ENCODE peak calls at places on chromosomes 13 and 19, in six cellular contexts. I, R, A, D, F and T are unnamed samples.

GRCh38 chr13:44140146-44140545 is 233.5 kb upstream of the SERP2 start:
- DNase-seq in I (no peak), R (no peak), A (no peak), D (no peak), F (no peak), T (no peak)

GRCh38 chr13:33285420-33286124 is at the start of gene STARD13:
- DNase-seq in I (peak), R (peak), A (peak), D (peak), F (peak), T (peak)

GRCh38 chr13:94061316-94061715 is 418.2 kb downstream of the DCT start:
- DNase-seq in I (no peak), R (peak), A (no peak), D (peak), F (no peak), T (no peak)

GRCh38 chr13:36875955-36876354 is 44.1 kb downstream of the SMAD9 start:
- DNase-seq in I (no peak), R (no peak), A (no peak), D (no peak), F (no peak), T (no peak)

GRCh38 chr19:14112809-14113385 is 4.7 kb downstream of the PRKACA start:
- DNase-seq in I (peak), R (no peak), A (no peak), D (no peak), F (no peak), T (no peak)

GRCh38 chr19:4732680-4733114 is 9.1 kb upstream of the DPP9 start:
- DNase-seq in I (no peak), R (peak), A (no peak), D (peak), F (no peak), T (peak)

GRCh38 chr13:70391678-70392077 is 283.4 kb upstream of the KLHL1 start:
- DNase-seq in I (no peak), R (no peak), A (no peak), D (no peak), F (no peak), T (peak)

GRCh38 chr13:27573265-27573664 is 47.1 kb downstream of the LNX2 start:
- DNase-seq in I (no peak), R (peak), A (no peak), D (peak), F (no peak), T (no peak)

GRCh38 chr19:16319466-16319865 is 5.2 kb upstream of the KLF2 start:
- DNase-seq in I (no peak), R (peak), A (no peak), D (peak), F (no peak), T (no peak)

GRCh38 chr19:49403404-49404187 is 15.5 kb downstream of the KASH5 start:
- DNase-seq in I (no peak), R (peak), A (no peak), D (no peak), F (no peak), T (no peak)

GRCh38 chr19:5801796-5802616 is 2.9 kb upstream of the NRTN start:
- DNase-seq in I (no peak), R (peak), A (no peak), D (peak), F (no peak), T (no peak)

GRCh38 chr13:30735025-30735967 is at the start of gene ALOX5AP:
- DNase-seq in I (no peak), R (no peak), A (no peak), D (no peak), F (no peak), T (no peak)

GRCh38 chr13:50085063-50085462 is 69.8 kb downstream of the KCNRG start:
- DNase-seq in I (no peak), R (peak), A (no peak), D (peak), F (no peak), T (no peak)

DNA sequence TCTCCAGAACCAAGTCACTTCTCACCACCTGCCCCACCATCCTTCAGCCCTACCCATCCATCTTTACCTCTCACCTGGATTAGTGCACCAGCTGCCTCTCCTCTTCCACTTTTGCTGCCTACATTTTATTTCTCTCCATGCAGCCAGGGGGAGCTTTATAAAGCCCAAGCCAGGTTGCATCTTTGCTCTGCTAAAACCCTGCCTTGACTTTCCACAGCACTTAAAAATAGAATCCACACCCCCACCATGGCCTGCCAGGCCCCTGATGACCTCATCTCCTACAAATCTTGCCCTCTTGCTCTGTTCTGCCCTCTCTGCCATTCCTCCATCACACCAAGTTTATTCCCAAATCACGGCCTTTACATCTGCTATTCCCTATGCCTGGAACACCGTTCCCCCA is 1.8 kb downstream of the HOOK2 start:
- DNase-seq in I (no peak), R (peak), A (no peak), D (no peak), F (no peak), T (no peak)
- TF ChIP-seq CTCF in I (no peak), R (peak), A (peak), D (peak), F (no peak), T (no peak)

GRCh38 chr19:7919681-7920519 is at the start of gene SNAPC2:
- DNase-seq in I (peak), R (peak), A (peak), D (peak), F (peak), T (peak)
- TF ChIP-seq CTCF in I (no peak), R (no peak), A (no peak), D (no peak), F (no peak), T (no peak)

DNA sequence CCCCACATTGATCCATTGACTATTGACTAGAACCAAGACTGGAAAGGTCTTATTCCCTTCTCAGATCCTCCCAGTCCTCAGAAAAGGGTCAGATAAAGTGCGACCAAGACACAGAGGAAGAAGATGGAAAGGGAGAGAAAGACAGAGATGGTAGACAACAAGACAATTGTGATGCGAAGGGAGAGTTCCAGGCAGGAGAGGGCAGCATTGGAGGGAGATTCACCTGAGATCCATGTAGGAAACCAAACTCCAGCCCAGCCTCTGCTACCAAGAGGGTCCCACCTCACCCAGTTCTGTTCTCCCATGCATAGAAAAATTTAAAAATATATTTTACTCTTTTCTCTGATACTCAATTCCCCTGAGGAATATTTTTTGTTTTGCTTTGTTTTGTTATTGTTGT is 67.3 kb upstream of the TSHZ3 start:
- DNase-seq in I (no peak), R (no peak), A (no peak), D (no peak), F (no peak), T (no peak)
- TF ChIP-seq CTCF in I (no peak), R (no peak), A (no peak), D (no peak), F (no peak), T (no peak)

GRCh38 chr19:51108805-51109146 is 567 bp upstream of the CTU1 start:
- DNase-seq in I (no peak), R (no peak), A (no peak), D (no peak), F (no peak), T (no peak)

GRCh38 chr19:51108066-51108804 is at the start of gene CTU1:
- DNase-seq in I (peak), R (peak), A (peak), D (peak), F (peak), T (peak)

GRCh38 chr19:51110666-51110971 is 2.4 kb upstream of the CTU1 start:
- DNase-seq in I (no peak), R (no peak), A (no peak), D (no peak), F (no peak), T (no peak)

GRCh38 chr19:51114087-51114714 is 6.0 kb upstream of the CTU1 start:
- DNase-seq in I (no peak), R (no peak), A (no peak), D (no peak), F (no peak), T (no peak)

GRCh38 chr19:51111606-51112005 is 3.4 kb upstream of the CTU1 start:
- DNase-seq in I (no peak), R (no peak), A (no peak), D (no peak), F (no peak), T (no peak)
- TF ChIP-seq CTCF in I (no peak), R (no peak), A (no peak), D (no peak), F (peak), T (no peak)

GRCh38 chr13:29453657-29454056 is 141.8 kb downstream of the SLC7A1 start:
- DNase-seq in I (no peak), R (no peak), A (no peak), D (no peak), F (no peak), T (no peak)
- TF ChIP-seq CTCF in I (no peak), R (no peak), A (no peak), D (no peak), F (no peak), T (no peak)

DNA sequence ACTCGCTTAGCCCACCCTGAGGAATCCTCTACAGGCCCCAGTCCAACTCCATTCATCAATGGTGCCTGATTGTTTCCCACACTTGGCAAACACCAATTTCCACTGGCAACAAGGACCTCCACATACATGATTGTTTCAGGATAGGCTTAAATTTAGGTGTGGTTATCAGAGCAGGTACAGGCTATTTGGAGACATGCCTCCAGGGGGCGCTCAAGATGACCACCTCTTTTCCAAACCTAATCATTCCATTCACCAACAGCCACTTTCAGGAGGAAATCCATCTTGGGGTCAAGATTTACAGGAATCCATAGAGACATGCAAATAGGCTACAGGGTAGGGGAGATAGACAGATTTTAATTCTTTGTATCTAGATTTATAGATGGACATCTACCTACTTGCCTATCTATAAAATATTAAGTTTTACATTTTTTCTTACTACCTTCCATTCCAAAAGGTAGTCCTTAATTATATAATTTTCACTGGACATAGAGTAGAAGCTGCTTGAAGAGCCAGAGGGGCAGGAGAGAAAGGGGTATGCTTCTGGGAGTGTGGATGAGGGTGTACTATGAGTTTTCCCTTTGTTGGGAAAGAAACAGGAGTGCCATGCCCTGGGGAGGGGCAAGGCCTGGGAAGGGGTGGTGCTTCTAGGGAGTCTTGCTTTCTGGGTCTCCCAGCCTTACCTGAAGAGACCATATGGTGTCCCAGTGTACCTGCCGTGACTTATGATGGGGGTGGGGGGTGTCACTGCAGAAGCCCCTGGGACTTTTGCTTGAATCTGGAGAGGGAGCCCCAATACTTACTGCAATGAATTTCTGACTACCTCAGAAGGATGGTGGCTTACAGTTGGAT is 14.1 kb upstream of the PCDH8 start:
- DNase-seq in I (no peak), R (no peak), A (no peak), D (no peak), F (no peak), T (peak)
- TF ChIP-seq CTCF in I (no peak), R (peak), A (peak), D (no peak), F (peak), T (peak)

DNA sequence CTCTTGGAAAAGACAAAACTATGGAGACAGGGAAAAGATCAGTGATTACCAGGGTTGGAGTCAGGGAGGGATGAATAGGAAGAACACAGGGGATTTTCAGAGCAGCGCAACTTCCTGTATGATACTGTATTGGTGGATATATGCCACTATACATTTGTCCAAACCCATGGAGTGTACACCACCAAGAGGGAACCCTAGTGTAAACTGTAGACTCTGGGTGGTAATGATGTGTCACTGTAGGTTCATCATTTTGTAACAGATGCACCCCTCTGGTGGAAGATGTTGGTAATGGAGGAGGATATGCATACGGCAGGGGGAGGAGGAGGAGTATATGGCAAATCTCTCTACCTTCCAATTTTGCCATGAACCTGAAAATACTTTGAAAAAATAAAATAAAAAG is 68.1 kb downstream of the UFM1 start:
- DNase-seq in I (no peak), R (peak), A (no peak), D (peak), F (no peak), T (no peak)
- TF ChIP-seq CTCF in I (no peak), R (no peak), A (peak), D (peak), F (peak), T (no peak)

GRCh38 chr19:32662186-32662585 is 12.8 kb downstream of the ANKRD27 start:
- DNase-seq in I (no peak), R (peak), A (no peak), D (peak), F (no peak), T (no peak)
- TF ChIP-seq CTCF in I (no peak), R (no peak), A (no peak), D (no peak), F (no peak), T (no peak)